ENCODE peak calls at places on chromosomes 4 and X, in ten cellular contexts. One of them, this sample, is unnamed.

GRCh38 chr4:8473920-8474590 is 33.5 kb downstream of the TRMT44 start:
- DNase-seq in prostate gland: no peak
- DNase-seq in breast epithelium: no peak
- DNase-seq in HCT116: no peak
- DNase-seq in stomach: no peak
- DNase-seq in transverse colon: no peak
- DNase-seq in HepG2: no peak
- DNase-seq in esophagus muscularis mucosa: no peak
- DNase-seq in endothelial cell of umbilical vein: no peak
- DNase-seq in K562: no peak
- DNase-seq in this sample: no peak

GRCh38 chr4:48588230-48588943 is 98.3 kb downstream of the ZAR1 start:
- DNase-seq in transverse colon: no peak
- DNase-seq in endothelial cell of umbilical vein: no peak
- DNase-seq in esophagus muscularis mucosa: no peak
- DNase-seq in stomach: no peak
- DNase-seq in breast epithelium: no peak
- DNase-seq in HepG2: no peak
- DNase-seq in prostate gland: no peak
- DNase-seq in HCT116: no peak
- DNase-seq in K562: no peak
- DNase-seq in this sample: no peak

GRCh38 chr4:154959756-154960155 is 178.7 kb downstream of the RBM46 start:
- DNase-seq in breast epithelium: no peak
- DNase-seq in K562: no peak
- DNase-seq in HCT116: no peak
- DNase-seq in prostate gland: no peak
- DNase-seq in endothelial cell of umbilical vein: no peak
- DNase-seq in transverse colon: no peak
- DNase-seq in HepG2: no peak
- DNase-seq in stomach: no peak
- DNase-seq in esophagus muscularis mucosa: no peak
- DNase-seq in this sample: no peak

GRCh38 chrX:150362599-150363481 is at the start of gene MAMLD1:
- DNase-seq in stomach: peak
- DNase-seq in endothelial cell of umbilical vein: peak
- DNase-seq in HepG2: no peak
- DNase-seq in esophagus muscularis mucosa: peak
- DNase-seq in K562: peak
- DNase-seq in breast epithelium: no peak
- DNase-seq in HCT116: peak
- DNase-seq in transverse colon: peak
- DNase-seq in prostate gland: peak
- DNase-seq in this sample: no peak

GRCh38 chrX:21657318-21658151 is 595 bp downstream of the KLHL34 start:
- DNase-seq in transverse colon: no peak
- DNase-seq in esophagus muscularis mucosa: no peak
- DNase-seq in breast epithelium: no peak
- DNase-seq in HCT116: no peak
- DNase-seq in K562: no peak
- DNase-seq in HepG2: no peak
- DNase-seq in prostate gland: no peak
- DNase-seq in stomach: no peak
- DNase-seq in endothelial cell of umbilical vein: no peak
- DNase-seq in this sample: no peak

GRCh38 chr4:140135529-140136021 is 18.4 kb downstream of the MAML3 start:
- DNase-seq in HepG2: no peak
- DNase-seq in K562: no peak
- DNase-seq in prostate gland: no peak
- DNase-seq in stomach: no peak
- DNase-seq in esophagus muscularis mucosa: no peak
- DNase-seq in HCT116: no peak
- DNase-seq in breast epithelium: no peak
- DNase-seq in transverse colon: peak
- DNase-seq in endothelial cell of umbilical vein: peak
- DNase-seq in this sample: no peak

GRCh38 chr4:18480342-18480741 is 458.8 kb upstream of the LCORL start:
- DNase-seq in HCT116: no peak
- DNase-seq in HepG2: no peak
- DNase-seq in transverse colon: no peak
- DNase-seq in K562: no peak
- DNase-seq in stomach: no peak
- DNase-seq in endothelial cell of umbilical vein: no peak
- DNase-seq in esophagus muscularis mucosa: no peak
- DNase-seq in prostate gland: no peak
- DNase-seq in breast epithelium: no peak
- DNase-seq in this sample: no peak

GRCh38 chrX:128816919-128817318 is 706.4 kb downstream of the SMARCA1 start:
- DNase-seq in breast epithelium: no peak
- DNase-seq in HepG2: peak
- DNase-seq in K562: peak
- DNase-seq in prostate gland: no peak
- DNase-seq in endothelial cell of umbilical vein: no peak
- DNase-seq in transverse colon: no peak
- DNase-seq in stomach: no peak
- DNase-seq in esophagus muscularis mucosa: no peak
- DNase-seq in HCT116: no peak
- DNase-seq in this sample: no peak

GRCh38 chr4:26937567-26937966 is 76.9 kb downstream of the STIM2 start:
- DNase-seq in breast epithelium: no peak
- DNase-seq in prostate gland: no peak
- DNase-seq in HepG2: no peak
- DNase-seq in K562: peak
- DNase-seq in endothelial cell of umbilical vein: no peak
- DNase-seq in HCT116: no peak
- DNase-seq in transverse colon: no peak
- DNase-seq in esophagus muscularis mucosa: no peak
- DNase-seq in stomach: no peak
- DNase-seq in this sample: no peak

DNA sequence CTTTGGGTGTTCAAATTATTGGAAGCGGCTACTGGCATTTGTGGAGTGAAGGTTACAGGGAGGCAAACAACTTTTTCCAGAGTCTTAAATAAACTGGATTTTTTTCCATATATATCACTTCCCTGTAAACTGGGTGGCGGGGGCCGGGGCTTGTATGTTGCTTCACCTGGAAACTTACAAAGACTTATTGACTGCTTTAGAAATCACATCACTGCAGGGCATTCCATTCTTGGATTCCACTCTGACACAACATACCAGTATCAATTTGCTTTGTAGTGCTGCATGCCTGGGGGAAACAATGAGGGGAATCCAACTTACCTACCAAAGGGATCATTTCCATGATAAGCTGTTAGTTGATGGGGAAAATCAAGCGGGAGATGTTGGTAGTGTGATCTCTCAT is 21.7 kb upstream of the FAM156A start:
- DNase-seq in transverse colon: no peak
- DNase-seq in HepG2: peak
- DNase-seq in K562: no peak
- DNase-seq in HCT116: no peak
- DNase-seq in breast epithelium: no peak
- DNase-seq in esophagus muscularis mucosa: no peak
- DNase-seq in prostate gland: no peak
- DNase-seq in endothelial cell of umbilical vein: no peak
- DNase-seq in stomach: no peak
- DNase-seq in this sample: no peak
- TF ChIP-seq POLR2AphosphoS5 in transverse colon: no peak
- TF ChIP-seq POLR2AphosphoS5 in HepG2: no peak
- TF ChIP-seq POLR2AphosphoS5 in K562: no peak
- TF ChIP-seq POLR2AphosphoS5 in HCT116: no peak
- TF ChIP-seq POLR2AphosphoS5 in breast epithelium: no peak
- TF ChIP-seq POLR2AphosphoS5 in esophagus muscularis mucosa: no peak
- TF ChIP-seq POLR2AphosphoS5 in prostate gland: no peak
- TF ChIP-seq POLR2AphosphoS5 in endothelial cell of umbilical vein: no peak
- TF ChIP-seq POLR2AphosphoS5 in stomach: no peak
- TF ChIP-seq POLR2AphosphoS5 in this sample: no peak

DNA sequence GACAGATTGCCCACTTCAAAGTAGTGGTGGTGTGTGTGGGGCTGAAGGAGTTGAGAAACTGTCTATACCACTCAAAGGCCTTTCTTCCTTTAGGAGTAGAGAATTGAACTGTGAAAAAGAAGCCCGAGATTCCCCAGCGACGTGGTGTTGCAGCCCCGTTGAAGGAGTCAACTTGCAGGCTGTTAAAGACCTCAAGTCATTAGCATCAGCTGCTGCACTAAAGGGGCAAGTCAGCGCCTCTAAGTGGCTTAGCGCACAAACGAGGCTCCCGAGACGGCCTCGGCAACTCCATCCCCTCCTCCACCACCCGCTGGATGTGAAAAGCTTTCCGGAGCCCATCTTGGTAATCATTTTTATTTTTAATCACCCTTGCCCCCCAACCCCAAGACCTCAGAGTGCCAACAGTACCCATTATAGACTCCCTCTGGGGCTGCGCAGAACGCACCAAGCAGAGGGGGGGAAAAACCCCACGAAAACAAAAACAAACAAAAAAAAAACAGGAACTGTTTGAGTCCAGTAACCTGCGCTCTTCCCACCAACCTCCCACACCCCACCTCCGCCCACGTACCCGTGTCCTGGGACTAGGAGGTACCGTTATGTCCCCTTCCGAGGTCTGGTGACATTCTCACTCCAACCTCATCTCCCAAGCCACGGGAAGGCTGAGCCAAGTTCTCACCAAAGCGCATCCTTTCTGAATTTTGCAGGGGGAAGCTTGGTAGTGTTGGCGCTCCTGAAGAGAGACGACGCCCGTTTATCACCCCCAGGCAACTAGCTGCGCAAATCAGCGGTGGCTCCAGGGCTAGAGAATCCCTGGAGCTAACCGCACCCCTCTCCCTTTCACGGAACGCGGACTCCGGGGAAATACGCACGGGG is 808 bp upstream of the PRDM8 start:
- DNase-seq in HepG2: no peak
- DNase-seq in endothelial cell of umbilical vein: no peak
- DNase-seq in breast epithelium: no peak
- DNase-seq in HCT116: no peak
- DNase-seq in prostate gland: no peak
- DNase-seq in stomach: no peak
- DNase-seq in K562: no peak
- DNase-seq in esophagus muscularis mucosa: no peak
- DNase-seq in transverse colon: no peak
- DNase-seq in this sample: no peak
- TF ChIP-seq POLR2AphosphoS5 in HepG2: no peak
- TF ChIP-seq POLR2AphosphoS5 in endothelial cell of umbilical vein: no peak
- TF ChIP-seq POLR2AphosphoS5 in breast epithelium: no peak
- TF ChIP-seq POLR2AphosphoS5 in HCT116: no peak
- TF ChIP-seq POLR2AphosphoS5 in prostate gland: no peak
- TF ChIP-seq POLR2AphosphoS5 in stomach: no peak
- TF ChIP-seq POLR2AphosphoS5 in K562: no peak
- TF ChIP-seq POLR2AphosphoS5 in esophagus muscularis mucosa: no peak
- TF ChIP-seq POLR2AphosphoS5 in transverse colon: no peak
- TF ChIP-seq POLR2AphosphoS5 in this sample: no peak

GRCh38 chrX:1453951-1454785 is 1.5 kb upstream of the ASMTL start:
- DNase-seq in stomach: peak
- DNase-seq in breast epithelium: peak
- DNase-seq in K562: peak
- DNase-seq in prostate gland: peak
- DNase-seq in endothelial cell of umbilical vein: peak
- DNase-seq in HepG2: peak
- DNase-seq in transverse colon: peak
- DNase-seq in HCT116: peak
- DNase-seq in esophagus muscularis mucosa: peak
- DNase-seq in this sample: peak

GRCh38 chrX:1452497-1453389 is at the start of gene ASMTL:
- DNase-seq in K562: peak
- DNase-seq in HepG2: peak
- DNase-seq in breast epithelium: peak
- DNase-seq in stomach: peak
- DNase-seq in transverse colon: peak
- DNase-seq in esophagus muscularis mucosa: peak
- DNase-seq in HCT116: peak
- DNase-seq in prostate gland: peak
- DNase-seq in endothelial cell of umbilical vein: peak
- DNase-seq in this sample: peak

GRCh38 chrX:1451251-1451675 is 1.4 kb downstream of the ASMTL start:
- DNase-seq in prostate gland: no peak
- DNase-seq in transverse colon: no peak
- DNase-seq in stomach: no peak
- DNase-seq in endothelial cell of umbilical vein: no peak
- DNase-seq in esophagus muscularis mucosa: peak
- DNase-seq in breast epithelium: no peak
- DNase-seq in HepG2: no peak
- DNase-seq in K562: no peak
- DNase-seq in HCT116: no peak
- DNase-seq in this sample: no peak

GRCh38 chrX:1451676-1452496 is 823 bp downstream of the ASMTL start:
- DNase-seq in HCT116: no peak
- DNase-seq in stomach: peak
- DNase-seq in esophagus muscularis mucosa: peak
- DNase-seq in prostate gland: no peak
- DNase-seq in breast epithelium: no peak
- DNase-seq in HepG2: no peak
- DNase-seq in transverse colon: peak
- DNase-seq in endothelial cell of umbilical vein: no peak
- DNase-seq in K562: no peak
- DNase-seq in this sample: no peak

DNA sequence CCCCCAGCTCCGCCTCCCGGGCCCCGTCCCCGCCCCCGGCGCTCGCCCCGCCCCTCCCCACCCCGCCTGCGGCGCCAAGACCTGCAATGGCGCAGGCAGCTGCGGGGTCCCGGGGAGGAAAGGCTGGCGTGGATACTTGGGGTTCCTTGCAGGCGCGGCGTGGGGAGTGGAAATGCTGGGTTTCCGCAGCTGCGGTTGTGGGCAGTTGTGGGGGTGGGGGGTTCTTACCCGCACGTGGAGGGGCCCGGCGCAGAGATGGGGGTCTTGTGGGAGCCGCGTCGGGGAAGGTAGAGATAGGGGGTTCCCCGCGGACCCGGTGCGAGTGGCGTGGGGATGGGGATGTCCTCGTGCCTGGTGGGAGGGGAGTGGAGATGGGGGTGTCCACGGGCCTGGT is 678 bp upstream of the ASMTL start:
- DNase-seq in transverse colon: no peak
- DNase-seq in K562: no peak
- DNase-seq in breast epithelium: no peak
- DNase-seq in esophagus muscularis mucosa: no peak
- DNase-seq in HCT116: no peak
- DNase-seq in stomach: no peak
- DNase-seq in prostate gland: no peak
- DNase-seq in HepG2: no peak
- DNase-seq in endothelial cell of umbilical vein: no peak
- DNase-seq in this sample: no peak
- TF ChIP-seq POLR2AphosphoS5 in transverse colon: no peak
- TF ChIP-seq POLR2AphosphoS5 in K562: no peak
- TF ChIP-seq POLR2AphosphoS5 in breast epithelium: no peak
- TF ChIP-seq POLR2AphosphoS5 in esophagus muscularis mucosa: peak
- TF ChIP-seq POLR2AphosphoS5 in HCT116: no peak
- TF ChIP-seq POLR2AphosphoS5 in stomach: no peak
- TF ChIP-seq POLR2AphosphoS5 in prostate gland: no peak
- TF ChIP-seq POLR2AphosphoS5 in HepG2: peak
- TF ChIP-seq POLR2AphosphoS5 in endothelial cell of umbilical vein: no peak
- TF ChIP-seq POLR2AphosphoS5 in this sample: peak

DNA sequence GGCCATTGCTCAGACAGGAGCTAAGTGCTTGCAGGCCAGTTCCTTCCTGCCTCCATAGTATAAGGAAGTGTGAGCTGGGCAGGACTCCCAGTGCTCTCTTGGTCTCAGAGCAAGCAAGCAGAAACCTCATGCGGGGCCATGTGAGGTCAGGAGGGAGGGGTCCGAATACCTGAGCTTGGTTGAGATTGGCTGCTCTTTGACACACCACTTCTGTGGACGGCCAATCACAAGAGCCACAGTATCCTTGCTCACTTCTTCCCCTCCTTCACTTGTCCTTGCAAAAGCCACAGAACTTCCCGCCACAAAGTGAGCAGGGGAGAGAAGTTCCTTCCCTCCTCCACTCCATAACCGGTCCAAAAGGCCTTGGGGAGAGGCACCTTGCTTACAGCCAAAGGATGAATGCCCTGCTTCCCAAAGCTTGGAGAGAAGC is 56.7 kb downstream of the PRPS1 start:
- DNase-seq in prostate gland: peak
- DNase-seq in K562: peak
- DNase-seq in HepG2: no peak
- DNase-seq in endothelial cell of umbilical vein: peak
- DNase-seq in stomach: peak
- DNase-seq in esophagus muscularis mucosa: peak
- DNase-seq in breast epithelium: peak
- DNase-seq in HCT116: no peak
- DNase-seq in transverse colon: peak
- DNase-seq in this sample: no peak
- TF ChIP-seq POLR2AphosphoS5 in prostate gland: peak
- TF ChIP-seq POLR2AphosphoS5 in K562: no peak
- TF ChIP-seq POLR2AphosphoS5 in HepG2: no peak
- TF ChIP-seq POLR2AphosphoS5 in endothelial cell of umbilical vein: no peak
- TF ChIP-seq POLR2AphosphoS5 in stomach: peak
- TF ChIP-seq POLR2AphosphoS5 in esophagus muscularis mucosa: peak
- TF ChIP-seq POLR2AphosphoS5 in breast epithelium: no peak
- TF ChIP-seq POLR2AphosphoS5 in HCT116: no peak
- TF ChIP-seq POLR2AphosphoS5 in transverse colon: no peak
- TF ChIP-seq POLR2AphosphoS5 in this sample: no peak